ENCODE peak calls at places on chromosomes 2 and 18, in seven cellular contexts. One of them, this sample, is unnamed.

GRCh38 chr2:181658444-181658843 is 1.5 kb upstream of the CERKL start:
- DNase-seq in hepatocyte: no peak
- DNase-seq in cardiac muscle cell: no peak
- DNase-seq in PC-3: no peak
- DNase-seq in pancreas: no peak
- DNase-seq in IMR-90: no peak
- DNase-seq in breast epithelium: no peak
- DNase-seq in this sample: no peak

GRCh38 chr2:50345691-50346090 is 686.2 kb downstream of the NRXN1 start:
- DNase-seq in hepatocyte: no peak
- DNase-seq in cardiac muscle cell: no peak
- DNase-seq in PC-3: no peak
- DNase-seq in pancreas: no peak
- DNase-seq in IMR-90: no peak
- DNase-seq in breast epithelium: no peak
- DNase-seq in this sample: no peak

GRCh38 chr2:241808051-241808450 is 942 bp upstream of the NEU4 start:
- DNase-seq in hepatocyte: peak
- DNase-seq in cardiac muscle cell: no peak
- DNase-seq in PC-3: no peak
- DNase-seq in pancreas: no peak
- DNase-seq in IMR-90: no peak
- DNase-seq in breast epithelium: no peak
- DNase-seq in this sample: peak

GRCh38 chr2:240620859-240621258 is 4.4 kb upstream of the GPR35 start:
- DNase-seq in hepatocyte: no peak
- DNase-seq in cardiac muscle cell: no peak
- DNase-seq in PC-3: no peak
- DNase-seq in pancreas: peak
- DNase-seq in IMR-90: no peak
- DNase-seq in breast epithelium: no peak
- DNase-seq in this sample: peak

GRCh38 chr2:26169681-26170414 is 3.0 kb upstream of the GAREM2 start:
- DNase-seq in hepatocyte: no peak
- DNase-seq in cardiac muscle cell: no peak
- DNase-seq in PC-3: no peak
- DNase-seq in pancreas: no peak
- DNase-seq in IMR-90: no peak
- DNase-seq in breast epithelium: no peak
- DNase-seq in this sample: no peak

GRCh38 chr18:23828426-23828825 is 139.2 kb downstream of the LAMA3 start:
- DNase-seq in hepatocyte: peak
- DNase-seq in cardiac muscle cell: no peak
- DNase-seq in PC-3: peak
- DNase-seq in pancreas: no peak
- DNase-seq in IMR-90: peak
- DNase-seq in breast epithelium: no peak
- DNase-seq in this sample: no peak

GRCh38 chr18:33700513-33700976 is 122.5 kb downstream of the ASXL3 start:
- DNase-seq in hepatocyte: no peak
- DNase-seq in cardiac muscle cell: no peak
- DNase-seq in PC-3: no peak
- DNase-seq in pancreas: no peak
- DNase-seq in IMR-90: no peak
- DNase-seq in breast epithelium: no peak
- DNase-seq in this sample: no peak

GRCh38 chr2:125559186-125559585 is 1096.8 kb upstream of the GYPC start:
- DNase-seq in hepatocyte: no peak
- DNase-seq in cardiac muscle cell: no peak
- DNase-seq in PC-3: no peak
- DNase-seq in pancreas: no peak
- DNase-seq in IMR-90: no peak
- DNase-seq in breast epithelium: no peak
- DNase-seq in this sample: no peak

GRCh38 chr18:44473394-44474066 is 207.2 kb upstream of the SETBP1 start:
- DNase-seq in hepatocyte: no peak
- DNase-seq in cardiac muscle cell: no peak
- DNase-seq in PC-3: no peak
- DNase-seq in pancreas: no peak
- DNase-seq in IMR-90: no peak
- DNase-seq in breast epithelium: no peak
- DNase-seq in this sample: no peak

GRCh38 chr2:139529045-139529444 is 748.9 kb upstream of the NXPH2 start:
- DNase-seq in hepatocyte: peak
- DNase-seq in cardiac muscle cell: peak
- DNase-seq in PC-3: no peak
- DNase-seq in pancreas: no peak
- DNase-seq in IMR-90: no peak
- DNase-seq in breast epithelium: no peak
- DNase-seq in this sample: no peak

GRCh38 chr18:28541941-28542340 is 365.0 kb upstream of the CDH2 start:
- DNase-seq in hepatocyte: no peak
- DNase-seq in cardiac muscle cell: no peak
- DNase-seq in PC-3: no peak
- DNase-seq in pancreas: no peak
- DNase-seq in IMR-90: no peak
- DNase-seq in breast epithelium: no peak
- DNase-seq in this sample: no peak

GRCh38 chr18:22342625-22343024 is 75.1 kb downstream of the CTAGE1 start:
- DNase-seq in hepatocyte: peak
- DNase-seq in cardiac muscle cell: peak
- DNase-seq in PC-3: peak
- DNase-seq in pancreas: no peak
- DNase-seq in IMR-90: peak
- DNase-seq in breast epithelium: peak
- DNase-seq in this sample: no peak

GRCh38 chr2:234273887-234274584 is 222.8 kb downstream of the ARL4C start:
- DNase-seq in hepatocyte: no peak
- DNase-seq in cardiac muscle cell: no peak
- DNase-seq in PC-3: no peak
- DNase-seq in pancreas: no peak
- DNase-seq in IMR-90: no peak
- DNase-seq in breast epithelium: no peak
- DNase-seq in this sample: no peak

GRCh38 chr18:48832961-48833700 is 117.6 kb downstream of the SMAD7 start:
- DNase-seq in hepatocyte: peak
- DNase-seq in cardiac muscle cell: no peak
- DNase-seq in PC-3: peak
- DNase-seq in pancreas: peak
- DNase-seq in IMR-90: peak
- DNase-seq in breast epithelium: peak
- DNase-seq in this sample: peak

GRCh38 chr18:11851156-11852047 is at the start of gene CHMP1B:
- DNase-seq in hepatocyte: peak
- DNase-seq in cardiac muscle cell: peak
- DNase-seq in PC-3: peak
- DNase-seq in pancreas: peak
- DNase-seq in IMR-90: peak
- DNase-seq in breast epithelium: peak
- DNase-seq in this sample: peak

GRCh38 chr2:74555610-74556103 is 1.1 kb downstream of the DOK1 start:
- DNase-seq in hepatocyte: no peak
- DNase-seq in cardiac muscle cell: no peak
- DNase-seq in PC-3: no peak
- DNase-seq in pancreas: no peak
- DNase-seq in IMR-90: no peak
- DNase-seq in breast epithelium: no peak
- DNase-seq in this sample: no peak

GRCh38 chr18:2916184-2916583 is 69.4 kb downstream of the EMILIN2 start:
- DNase-seq in hepatocyte: no peak
- DNase-seq in cardiac muscle cell: no peak
- DNase-seq in PC-3: no peak
- DNase-seq in pancreas: no peak
- DNase-seq in IMR-90: no peak
- DNase-seq in breast epithelium: no peak
- DNase-seq in this sample: no peak
- H3K27ac ChIP-seq in hepatocyte: no peak
- H3K27ac ChIP-seq in cardiac muscle cell: peak
- H3K27ac ChIP-seq in PC-3: no peak
- H3K27ac ChIP-seq in pancreas: no peak
- H3K27ac ChIP-seq in IMR-90: no peak
- H3K27ac ChIP-seq in breast epithelium: peak
- H3K27ac ChIP-seq in this sample: no peak

DNA sequence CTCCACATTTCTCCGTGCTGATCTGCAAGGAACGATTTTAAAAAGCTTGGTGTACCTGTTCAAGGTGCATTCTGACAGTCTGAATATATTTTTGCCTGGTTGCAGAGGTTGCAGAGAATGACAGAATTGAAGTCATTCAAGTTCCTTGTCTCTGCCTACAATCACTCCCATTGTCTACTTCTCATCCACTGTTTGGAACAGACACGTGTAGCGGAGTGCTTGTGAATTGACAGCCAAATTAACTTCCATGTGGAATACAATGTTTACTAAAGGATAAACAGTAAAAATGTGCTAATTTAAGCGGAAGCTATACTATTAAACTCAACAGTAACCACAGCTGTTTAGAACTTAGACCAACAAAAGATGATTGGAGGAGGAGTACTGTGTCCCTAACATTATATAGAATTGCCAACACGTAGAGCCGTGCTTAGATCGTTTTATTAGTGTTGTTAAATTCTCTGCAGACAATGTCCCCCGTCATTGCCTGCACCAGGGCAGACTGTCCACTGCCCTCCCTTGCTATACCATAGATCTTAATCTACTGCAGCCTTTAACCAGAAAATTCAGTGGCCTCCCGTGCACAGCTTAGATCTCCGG is 87.3 kb upstream of the ZCCHC2 start:
- DNase-seq in hepatocyte: no peak
- DNase-seq in cardiac muscle cell: no peak
- DNase-seq in PC-3: no peak
- DNase-seq in pancreas: no peak
- DNase-seq in IMR-90: no peak
- DNase-seq in breast epithelium: no peak
- DNase-seq in this sample: no peak
- TF ChIP-seq CTCF in hepatocyte: no peak
- TF ChIP-seq CTCF in cardiac muscle cell: no peak
- TF ChIP-seq CTCF in PC-3: no peak
- TF ChIP-seq CTCF in pancreas: no peak
- TF ChIP-seq CTCF in IMR-90: no peak
- TF ChIP-seq CTCF in breast epithelium: no peak
- TF ChIP-seq CTCF in this sample: no peak

GRCh38 chr2:28582595-28582994 is 86.7 kb downstream of the PLB1 start:
- DNase-seq in hepatocyte: no peak
- DNase-seq in cardiac muscle cell: no peak
- DNase-seq in PC-3: no peak
- DNase-seq in pancreas: no peak
- DNase-seq in IMR-90: no peak
- DNase-seq in breast epithelium: no peak
- DNase-seq in this sample: no peak

GRCh38 chr2:28586864-28587263 is 91.0 kb downstream of the PLB1 start:
- DNase-seq in hepatocyte: no peak
- DNase-seq in cardiac muscle cell: no peak
- DNase-seq in PC-3: no peak
- DNase-seq in pancreas: no peak
- DNase-seq in IMR-90: no peak
- DNase-seq in breast epithelium: no peak
- DNase-seq in this sample: no peak

GRCh38 chr2:28581312-28581711 is 85.5 kb downstream of the PLB1 start:
- DNase-seq in hepatocyte: no peak
- DNase-seq in cardiac muscle cell: no peak
- DNase-seq in PC-3: no peak
- DNase-seq in pancreas: no peak
- DNase-seq in IMR-90: no peak
- DNase-seq in breast epithelium: no peak
- DNase-seq in this sample: no peak

GRCh38 chr2:28582152-28582551 is 86.3 kb downstream of the PLB1 start:
- DNase-seq in hepatocyte: no peak
- DNase-seq in cardiac muscle cell: no peak
- DNase-seq in PC-3: no peak
- DNase-seq in pancreas: no peak
- DNase-seq in IMR-90: no peak
- DNase-seq in breast epithelium: no peak
- DNase-seq in this sample: no peak

DNA sequence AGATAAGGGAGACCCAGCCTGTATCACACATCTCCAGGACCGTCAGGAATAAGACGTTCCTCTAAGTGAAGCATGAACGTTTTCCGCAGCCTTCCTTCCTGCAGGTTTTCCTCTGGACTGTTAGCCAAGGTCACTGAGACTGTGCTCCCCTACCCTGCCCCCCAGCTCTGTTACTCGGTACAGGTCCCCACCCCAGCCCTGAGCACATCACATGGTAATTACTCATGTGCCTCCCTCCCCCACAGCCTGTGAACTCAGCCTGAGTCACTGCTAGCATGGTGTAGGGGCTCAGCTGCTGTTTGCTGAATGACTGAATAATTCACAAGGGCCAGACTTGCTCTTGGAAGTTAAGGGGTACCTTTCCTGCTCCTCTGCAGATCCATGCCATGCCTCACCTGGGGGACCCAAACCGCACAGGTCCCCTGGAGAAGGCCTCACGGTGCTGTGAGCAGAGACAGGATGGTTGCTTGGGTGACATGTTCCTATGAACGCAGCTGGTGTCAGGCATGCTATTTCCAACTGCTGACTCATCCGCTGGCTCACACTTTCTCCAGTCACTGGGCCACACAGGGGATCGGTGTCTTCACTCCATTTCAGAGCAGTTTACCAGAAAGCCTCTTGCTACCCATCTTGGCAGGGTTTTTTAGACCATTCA is 88.2 kb downstream of the PLB1 start:
- DNase-seq in hepatocyte: peak
- DNase-seq in cardiac muscle cell: no peak
- DNase-seq in PC-3: peak
- DNase-seq in pancreas: no peak
- DNase-seq in IMR-90: peak
- DNase-seq in breast epithelium: no peak
- DNase-seq in this sample: peak
- H3K27ac ChIP-seq in hepatocyte: peak
- H3K27ac ChIP-seq in cardiac muscle cell: peak
- H3K27ac ChIP-seq in PC-3: peak
- H3K27ac ChIP-seq in pancreas: no peak
- H3K27ac ChIP-seq in IMR-90: peak
- H3K27ac ChIP-seq in breast epithelium: no peak
- H3K27ac ChIP-seq in this sample: no peak

GRCh38 chr2:134792147-134792546 is 46.3 kb upstream of the ACMSD start:
- DNase-seq in hepatocyte: no peak
- DNase-seq in cardiac muscle cell: no peak
- DNase-seq in PC-3: no peak
- DNase-seq in pancreas: no peak
- DNase-seq in IMR-90: no peak
- DNase-seq in breast epithelium: no peak
- DNase-seq in this sample: no peak

GRCh38 chr2:134788417-134788816 is 50.0 kb upstream of the ACMSD start:
- DNase-seq in hepatocyte: no peak
- DNase-seq in cardiac muscle cell: no peak
- DNase-seq in PC-3: no peak
- DNase-seq in pancreas: no peak
- DNase-seq in IMR-90: no peak
- DNase-seq in breast epithelium: no peak
- DNase-seq in this sample: no peak

GRCh38 chr2:134785659-134786058 is 52.8 kb upstream of the ACMSD start:
- DNase-seq in hepatocyte: no peak
- DNase-seq in cardiac muscle cell: no peak
- DNase-seq in PC-3: no peak
- DNase-seq in pancreas: no peak
- DNase-seq in IMR-90: no peak
- DNase-seq in breast epithelium: no peak
- DNase-seq in this sample: no peak

GRCh38 chr2:134791606-134792005 is 46.8 kb upstream of the ACMSD start:
- DNase-seq in hepatocyte: no peak
- DNase-seq in cardiac muscle cell: no peak
- DNase-seq in PC-3: no peak
- DNase-seq in pancreas: no peak
- DNase-seq in IMR-90: no peak
- DNase-seq in breast epithelium: no peak
- DNase-seq in this sample: no peak

GRCh38 chr2:134790487-134790886 is 47.9 kb upstream of the ACMSD start:
- DNase-seq in hepatocyte: no peak
- DNase-seq in cardiac muscle cell: no peak
- DNase-seq in PC-3: no peak
- DNase-seq in pancreas: no peak
- DNase-seq in IMR-90: no peak
- DNase-seq in breast epithelium: no peak
- DNase-seq in this sample: no peak
- TF ChIP-seq CTCF in hepatocyte: no peak
- TF ChIP-seq CTCF in cardiac muscle cell: no peak
- TF ChIP-seq CTCF in PC-3: peak
- TF ChIP-seq CTCF in pancreas: no peak
- TF ChIP-seq CTCF in IMR-90: no peak
- TF ChIP-seq CTCF in breast epithelium: no peak
- TF ChIP-seq CTCF in this sample: no peak

This sample was measured in kidney.